ENCODE peak calls at places on chromosomes 4 and X, in nine cellular contexts. M is pancreas, S is psoas muscle, H is AG04450, Q is hepatocyte, I is kidney, G is fibroblast of lung, A is neural progenitor cell, W is mammary epithelial cell. L is an unnamed sample.

GRCh38 chrX:38880460-38880859 is 79.2 kb downstream of the MID1IP1 start:
- DNase-seq in G (peak; percentile 67), S (no peak), M (peak; percentile 20), H (no peak), Q (peak; percentile 32), I (no peak), A (no peak), W (no peak), L (no peak)

GRCh38 chr4:76989391-76990061 is 40.0 kb downstream of the SEPTIN11 start:
- DNase-seq in H (no peak), A (no peak), W (no peak), Q (no peak), S (no peak), M (no peak), G (no peak), I (no peak), L (no peak)

GRCh38 chr4:72473434-72473900 is 95.6 kb downstream of the ADAMTS3 start:
- DNase-seq in I (no peak), Q (no peak), G (no peak), M (no peak), W (peak; percentile 23), H (no peak), A (no peak), S (no peak), L (no peak)

GRCh38 chr4:181259081-181259480 is 984.1 kb upstream of the TENM3 start:
- DNase-seq in H (no peak), G (no peak), S (no peak), I (no peak), Q (no peak), W (no peak), M (no peak), A (no peak), L (no peak)

GRCh38 chrX:137044893-137045292 is 11.1 kb upstream of the GPR101 start:
- DNase-seq in Q (no peak), G (no peak), M (no peak), H (no peak), W (no peak), S (no peak), A (no peak), I (no peak), L (no peak)

GRCh38 chrX:119942831-119943184 is 743 bp downstream of the NKAP start:
- DNase-seq in I (no peak), H (no peak), G (peak; percentile 2), A (no peak), S (no peak), M (no peak), Q (peak; percentile 10), W (no peak), L (no peak)

GRCh38 chrX:13764765-13765164 is 30.2 kb downstream of the OFD1 start:
- DNase-seq in I (no peak), H (no peak), G (peak; percentile 8), M (peak; percentile 22), W (no peak), A (peak; percentile 71), Q (peak; percentile 10), S (no peak), L (no peak)

GRCh38 chr4:69689530-69690111 is 36.6 kb upstream of the UGT2A1 start:
- DNase-seq in G (peak; percentile 17), M (no peak), I (no peak), Q (peak; percentile 58), H (peak; percentile 1), A (peak; percentile 36), W (peak; percentile 14), S (no peak), L (no peak)

GRCh38 chrX:132648870-132649269 is 160.0 kb upstream of the MBNL3 start:
- DNase-seq in A (no peak), I (no peak), W (no peak), Q (no peak), M (no peak), H (no peak), G (peak; percentile 22), S (no peak), L (no peak)

GRCh38 chr4:150074064-150074463 is 4.2 kb upstream of the DCLK2 start:
- DNase-seq in M (no peak), W (no peak), Q (no peak), A (no peak), H (no peak), G (no peak), S (no peak), I (no peak), L (no peak)

GRCh38 chr4:150069361-150069760 is 8.9 kb upstream of the DCLK2 start:
- DNase-seq in Q (no peak), G (no peak), W (no peak), M (no peak), S (no peak), H (no peak), A (no peak), I (no peak), L (no peak)

GRCh38 chr4:150072471-150072870 is 5.8 kb upstream of the DCLK2 start:
- DNase-seq in Q (no peak), A (no peak), G (no peak), H (no peak), W (no peak), S (no peak), I (no peak), M (no peak), L (no peak)

GRCh38 chr4:150070464-150071170 is 7.6 kb upstream of the DCLK2 start:
- DNase-seq in I (no peak), A (no peak), Q (no peak), S (no peak), W (no peak), M (no peak), G (no peak), H (no peak), L (no peak)

DNA sequence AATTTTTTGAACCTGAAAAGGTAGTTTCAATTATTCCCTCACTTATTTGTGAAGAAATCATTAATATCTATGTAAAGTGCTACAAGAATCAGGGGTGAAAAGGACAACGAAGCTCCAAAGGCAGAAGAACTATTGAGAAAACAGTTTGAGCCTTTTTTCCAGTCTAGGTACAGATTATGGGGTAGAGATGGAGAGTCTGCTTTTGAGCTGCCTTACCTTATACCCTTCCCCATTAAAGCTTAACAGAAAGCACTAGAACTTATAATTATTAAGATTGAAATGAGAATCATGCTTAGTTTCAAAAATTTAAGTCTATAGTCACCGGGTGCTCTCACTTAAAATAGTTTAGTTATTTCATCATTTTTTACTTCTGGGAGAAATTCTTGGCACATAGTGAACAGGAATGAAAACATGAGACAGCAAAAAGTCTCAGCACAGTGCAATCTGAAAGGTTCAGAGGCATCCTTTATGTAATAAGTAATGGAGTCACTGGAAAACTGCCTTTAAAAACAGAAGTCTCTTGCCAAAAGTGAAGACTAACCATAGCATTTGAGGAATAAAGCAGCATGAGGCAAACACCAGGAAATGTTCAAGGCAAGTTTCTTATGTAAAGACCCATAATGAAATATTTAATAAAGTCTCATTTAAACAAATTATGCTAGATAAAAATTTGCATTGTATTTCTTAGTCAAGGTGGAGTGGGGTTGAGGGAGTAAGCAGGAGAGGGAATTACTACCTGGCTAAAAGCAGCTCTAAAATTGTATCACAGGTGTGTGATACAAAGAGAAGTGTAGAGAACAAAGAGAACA is 5.1 kb upstream of the DCLK2 start:
- DNase-seq in G (peak; percentile 96), W (no peak), I (no peak), H (peak; percentile 86), M (no peak), Q (peak; percentile 24), S (no peak), A (no peak), L (no peak)
- H3K4me3 ChIP-seq in G (no peak overlapping the region), W (no peak overlapping the region), I (no peak overlapping the region), H (no peak overlapping the region), M (no peak overlapping the region), Q (no peak overlapping the region), S (no peak overlapping the region), A (no peak overlapping the region), L (no peak overlapping the region)

DNA sequence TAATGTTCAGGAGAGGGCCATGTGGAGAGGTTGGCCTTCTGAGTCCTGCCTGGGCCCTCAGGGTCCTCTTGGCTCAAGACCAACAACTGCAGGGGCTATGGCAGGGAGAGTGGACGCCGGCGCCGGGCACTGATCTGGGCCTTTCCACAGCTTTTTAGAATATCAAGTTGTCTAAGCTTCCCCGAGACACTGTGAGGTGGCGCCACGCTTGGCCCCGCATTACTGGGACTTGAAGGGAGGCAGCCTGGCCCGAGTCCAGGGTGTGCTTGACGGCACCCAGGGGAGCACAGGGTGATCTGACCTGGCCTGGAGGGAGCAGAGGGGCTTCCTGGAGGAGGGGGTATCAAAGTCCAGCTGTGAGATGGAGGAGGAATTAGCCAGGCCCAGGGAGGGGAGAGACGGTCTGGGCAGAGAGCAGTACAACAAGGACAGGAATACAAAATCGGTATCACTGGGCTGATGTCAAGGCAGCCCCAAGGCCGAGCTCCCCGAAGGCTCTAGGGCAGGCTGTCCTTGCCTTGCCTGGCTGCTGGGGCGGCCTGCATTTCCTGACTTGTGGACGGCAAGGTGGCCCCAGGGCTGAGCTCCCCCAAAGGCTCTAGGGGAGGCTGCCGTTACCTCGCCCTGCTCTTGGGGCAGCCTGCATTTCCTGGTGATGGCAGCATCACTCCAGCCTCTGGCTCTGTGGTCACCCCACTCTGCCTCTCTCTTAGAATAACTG is 28.1 kb downstream of the ABLIM2 start:
- DNase-seq in I (no peak), A (no peak), W (no peak), H (no peak), M (no peak), Q (no peak), G (no peak), S (no peak), L (no peak)
- H3K27ac ChIP-seq in I (no peak overlapping the region), A (no peak overlapping the region), W (no peak overlapping the region), H (no peak overlapping the region), M (no peak overlapping the region), Q (no peak overlapping the region), G (no peak overlapping the region), S (peak overlapping the region; percentile 48), L (no peak overlapping the region)

GRCh38 chrX:7640392-7640791 is 202.6 kb upstream of the VCX start:
- DNase-seq in W (no peak), I (no peak), H (no peak), S (no peak), M (no peak), Q (no peak), A (no peak), G (no peak), L (no peak)
- H3K4me3 ChIP-seq in W (no peak overlapping the region), I (no peak overlapping the region), H (no peak overlapping the region), S (no peak overlapping the region), M (no peak overlapping the region), Q (no peak overlapping the region), A (no peak overlapping the region), G (no peak overlapping the region), L (no peak overlapping the region)

GRCh38 chr4:99078336-99078735 is 10.3 kb downstream of the ADH5 start:
- DNase-seq in S (no peak), Q (no peak), I (no peak), W (no peak), G (no peak), A (no peak), M (no peak), H (no peak), L (no peak)

GRCh38 chr4:99078931-99079624 is 9.5 kb downstream of the ADH5 start:
- DNase-seq in M (no peak), Q (no peak), G (no peak), H (no peak), A (no peak), I (no peak), W (no peak), S (no peak), L (no peak)

GRCh38 chr4:99082192-99082591 is 6.4 kb downstream of the ADH5 start:
- DNase-seq in G (no peak), Q (no peak), M (no peak), W (no peak), H (no peak), A (no peak), I (no peak), S (no peak), L (no peak)

GRCh38 chr4:99077177-99077576 is 11.4 kb downstream of the ADH5 start:
- DNase-seq in G (no peak), H (no peak), I (peak; percentile 72), Q (no peak), W (no peak), M (no peak), S (no peak), A (no peak), L (no peak)

GRCh38 chr4:99079625-99080295 is 8.8 kb downstream of the ADH5 start:
- DNase-seq in W (no peak), A (no peak), I (no peak), Q (no peak), G (no peak), S (no peak), M (no peak), H (no peak), L (no peak)
- H3K27ac ChIP-seq in W (no peak overlapping the region), A (no peak overlapping the region), I (no peak overlapping the region), Q (no peak overlapping the region), G (no peak overlapping the region), S (peak overlapping the region; percentile 13), M (no peak overlapping the region), H (no peak overlapping the region), L (no peak overlapping the region)